ENCODE peak calls at places on chromosome X, in eight cellular contexts. V, T, K, Y, S, I, M and P are unnamed samples. For H4K20me1, the result is how much of the 10 kb centered on the place peaks cover.

GRCh38 chrX:40146471-40147398 is 49.0 kb upstream of the BCOR start:
- DNase-seq in M (peak), K (peak), I (no peak), T (no peak), V (no peak), S (peak), Y (peak), P (peak)

GRCh38 chrX:56429581-56429980 is 133.8 kb upstream of the UBQLN2 start:
- DNase-seq in M (peak), I (no peak), V (no peak), T (no peak), K (no peak), Y (no peak), S (no peak), P (peak)

GRCh38 chrX:138710866-138711331 is 618 bp downstream of the FGF13 start:
- DNase-seq in T (no peak), V (no peak), S (no peak), M (peak), I (no peak), K (peak), Y (no peak), P (peak)

GRCh38 chrX:43949669-43950068 is 23.5 kb downstream of the NDP start:
- DNase-seq in K (peak), I (no peak), M (peak), V (peak), T (peak), S (peak), Y (no peak), P (peak)

GRCh38 chrX:102840871-102841705 is 96.0 kb upstream of the RAB40AL start:
- DNase-seq in T (no peak), V (no peak), M (peak), S (no peak), I (no peak), K (peak), Y (no peak), P (peak)

GRCh38 chrX:119539872-119540271 is 25.3 kb downstream of the STEEP1 start:
- DNase-seq in M (peak), T (no peak), K (no peak), S (peak), V (no peak), Y (no peak), I (no peak), P (no peak)

GRCh38 chrX:130825509-130825908 is 77.5 kb downstream of the ENOX2 start:
- DNase-seq in S (no peak), V (no peak), I (no peak), Y (no peak), M (no peak), K (no peak), T (no peak), P (no peak)

GRCh38 chrX:28651186-28651585 is 63.9 kb downstream of the IL1RAPL1 start:
- DNase-seq in M (no peak), Y (no peak), T (no peak), V (no peak), S (no peak), I (no peak), K (no peak), P (no peak)

GRCh38 chrX:140664939-140665338 is 44.6 kb upstream of the LINC00632 start:
- DNase-seq in T (no peak), V (peak), I (peak), S (peak), M (peak), Y (peak), K (peak), P (no peak)

DNA sequence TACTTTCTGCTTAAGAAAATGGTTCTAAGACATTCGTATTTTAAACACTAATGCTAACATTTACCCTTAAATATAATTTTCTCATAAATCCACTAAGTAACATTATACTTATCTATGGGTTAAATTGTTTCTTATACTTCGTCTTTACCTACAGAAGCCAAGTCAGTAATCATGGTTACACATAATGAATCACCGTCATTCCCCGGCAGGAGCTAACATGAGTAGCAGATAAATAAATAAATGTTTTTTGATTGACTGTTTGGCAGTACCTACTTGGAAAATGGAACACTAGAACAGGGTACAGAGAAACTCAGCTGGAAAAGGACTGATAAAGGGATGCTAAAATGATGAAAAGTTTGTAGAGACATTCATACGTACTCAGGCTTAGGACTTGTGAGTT is 430.4 kb downstream of the ACTRT1 start:
- DNase-seq in K (no peak), V (no peak), T (no peak), M (no peak), S (no peak), Y (no peak), I (no peak), P (no peak)
- H4K20me1 ChIP-seq in K (under half), V (under half), T (under half), M (under half), S (under half), Y (under half), I (under half), P (under half)

GRCh38 chrX:153438522-153438921 is 7.3 kb downstream of the TREX2 start:
- DNase-seq in T (no peak), K (peak), M (no peak), S (peak), V (peak), Y (peak), I (no peak), P (peak)
- H2AFZ ChIP-seq in T (no peak), K (no peak), M (no peak), S (no peak), V (no peak), Y (no peak), I (no peak), P (no peak)

GRCh38 chrX:71873459-71873833 is 37.2 kb upstream of the NHSL2 start:
- DNase-seq in S (no peak), T (no peak), K (no peak), V (no peak), Y (no peak), I (no peak), M (no peak), P (no peak)
- H4K20me1 ChIP-seq in S (under half), T (under half), K (under half), V (under half), Y (under half), I (under half), M (under half), P (under half)

DNA sequence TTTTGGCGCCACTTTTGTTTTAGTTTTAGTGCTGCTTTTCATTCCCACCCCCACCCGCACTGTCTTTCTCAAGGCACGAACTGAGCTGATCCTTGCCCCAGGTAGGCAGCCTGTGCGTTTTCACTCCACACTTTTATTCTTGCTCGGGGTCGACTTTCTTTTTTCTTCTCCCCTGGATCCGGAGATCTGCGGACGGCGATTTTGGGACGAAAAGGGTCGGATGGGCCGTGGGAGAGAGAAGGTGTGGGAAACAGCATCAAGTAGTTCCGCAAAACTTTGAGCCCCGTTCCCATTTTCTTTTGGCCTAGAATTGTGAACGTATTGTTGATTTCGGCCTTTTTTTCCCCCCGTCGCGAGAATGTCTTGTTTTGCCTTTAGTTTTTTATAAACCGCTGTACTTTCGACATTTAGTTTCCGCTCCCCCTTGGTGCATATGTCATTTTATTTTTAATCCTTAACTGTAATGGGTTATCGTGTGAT is 540 bp downstream of the STAG2 start:
- DNase-seq in V (no peak), T (peak), M (peak), I (no peak), S (peak), K (no peak), Y (no peak), P (no peak)
- H2AFZ ChIP-seq in V (no peak), T (no peak), M (no peak), I (no peak), S (peak), K (no peak), Y (peak), P (no peak)

GRCh38 chrX:24325231-24325630 is 11.4 kb upstream of the SUPT20HL2 start:
- DNase-seq in I (no peak), K (no peak), M (no peak), S (no peak), T (no peak), V (no peak), Y (no peak), P (no peak)
- H4K20me1 ChIP-seq in I (under half), K (under half), M (under half), S (under half), T (under half), V (under half), Y (under half), P (under half)

GRCh38 chrX:48003367-48003757 is 427 bp downstream of the ZNF182 start:
- DNase-seq in M (no peak), Y (no peak), I (no peak), S (peak), T (no peak), K (no peak), V (no peak), P (peak)

GRCh38 chrX:48002929-48003328 is 860 bp downstream of the ZNF182 start:
- DNase-seq in K (no peak), M (no peak), V (no peak), Y (no peak), I (no peak), S (no peak), T (no peak), P (no peak)

GRCh38 chrX:48003758-48004457 is at the start of gene ZNF182:
- DNase-seq in K (peak), M (peak), V (peak), Y (peak), T (peak), S (peak), I (peak), P (peak)
- H2AFZ ChIP-seq in K (peak), M (peak), V (peak), Y (peak), T (no peak), S (peak), I (peak), P (peak)

GRCh38 chrX:16851421-16851820 is 18.7 kb downstream of the RBBP7 start:
- DNase-seq in T (no peak), I (no peak), V (no peak), S (no peak), K (no peak), M (no peak), Y (no peak), P (no peak)
- H4K20me1 ChIP-seq in T (under half), I (under half), V (under half), S (under half), K (under half), M (under half), Y (under half), P (half or more)

DNA sequence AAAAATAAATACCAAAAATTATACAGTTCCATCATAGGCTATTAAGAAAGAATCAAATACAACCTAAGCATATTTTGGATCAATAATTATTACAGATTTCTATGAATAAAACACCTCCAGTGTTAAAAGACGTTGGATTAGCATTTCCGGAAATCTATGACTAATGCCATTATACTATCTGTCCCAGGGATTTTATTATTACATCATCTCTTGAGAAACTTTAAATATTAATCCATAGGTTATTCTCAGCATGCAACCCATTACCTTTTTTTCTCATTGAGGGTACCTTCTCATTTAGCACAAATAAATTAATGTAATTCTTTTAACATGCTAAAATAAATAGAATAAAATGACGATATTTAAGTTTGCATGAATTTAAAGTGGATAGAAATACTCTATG is 44.6 kb downstream of the CXorf58 start:
- DNase-seq in I (no peak), K (no peak), S (no peak), Y (no peak), T (no peak), V (no peak), M (no peak), P (no peak)
- H2AFZ ChIP-seq in I (peak), K (no peak), S (peak), Y (no peak), T (no peak), V (no peak), M (no peak), P (no peak)

GRCh38 chrX:65596270-65596669 is 61.7 kb upstream of the LAS1L start:
- DNase-seq in Y (peak), K (no peak), V (no peak), M (no peak), I (peak), T (no peak), S (no peak), P (no peak)

GRCh38 chrX:65600106-65600505 is 65.5 kb upstream of the LAS1L start:
- DNase-seq in K (no peak), M (no peak), T (no peak), V (no peak), S (no peak), I (no peak), Y (no peak), P (no peak)

GRCh38 chrX:65591206-65591605 is 56.6 kb upstream of the LAS1L start:
- DNase-seq in V (no peak), Y (no peak), S (no peak), M (no peak), K (no peak), T (no peak), I (no peak), P (no peak)

GRCh38 chrX:65598559-65599147 is 64.1 kb upstream of the LAS1L start:
- DNase-seq in M (no peak), K (no peak), T (no peak), I (no peak), S (no peak), Y (no peak), V (no peak), P (no peak)

DNA sequence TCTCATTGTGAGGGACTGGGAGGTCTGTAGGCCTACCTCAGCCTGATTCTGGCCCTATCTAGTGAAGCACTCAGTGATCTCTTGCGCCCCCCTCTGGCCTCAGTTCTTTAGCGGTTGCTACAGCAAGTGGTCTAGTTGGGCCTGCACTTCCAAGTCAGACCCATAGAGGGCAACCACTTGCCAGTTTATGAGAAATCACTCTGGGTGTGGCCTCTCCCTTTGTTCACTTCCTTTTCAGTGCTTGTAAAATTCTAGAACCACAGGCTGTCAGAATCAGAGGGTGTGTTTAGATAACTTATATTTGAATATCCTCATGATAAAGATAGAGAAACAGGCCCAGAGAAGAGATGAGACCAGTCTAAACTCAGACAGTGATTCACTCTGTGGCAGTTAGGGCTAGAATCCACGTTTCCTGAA is 60.9 kb upstream of the LAS1L start:
- DNase-seq in S (peak), K (peak), T (peak), M (peak), I (peak), V (peak), Y (peak), P (peak)
- H4K20me1 ChIP-seq in S (under half), K (under half), T (under half), M (under half), I (under half), V (under half), Y (under half), P (under half)

GRCh38 chrX:20235755-20236154 is 31.0 kb downstream of the RPS6KA3 start:
- DNase-seq in K (no peak), V (no peak), S (no peak), Y (no peak), M (no peak), T (no peak), I (no peak), P (no peak)
- H2AFZ ChIP-seq in K (no peak), V (no peak), S (no peak), Y (no peak), M (no peak), T (no peak), I (no peak), P (no peak)